ENCODE peak calls at places on chromosomes 13 and 19, in six cellular contexts. G is AG04450, T is Panc1, A is foreskin keratinocyte, D is colonic mucosa, Q is neural progenitor cell. R is an unnamed sample.

GRCh38 chr19:40603071-40603718 is 2.0 kb downstream of the LTBP4 start:
- DNase-seq in G (no peak), T (no peak), A (peak; percentile 61), D (peak; percentile 54), Q (peak; percentile 85), R (no peak)

GRCh38 chr19:21202865-21203494 is 61.1 kb downstream of the ZNF431 start:
- DNase-seq in G (no peak), T (peak; percentile 22), A (peak; percentile 31), D (no peak), Q (peak; percentile 65), R (peak; percentile 75)

GRCh38 chr13:28357846-28358496 is 137.0 kb downstream of the FLT1 start:
- DNase-seq in G (no peak), T (no peak), A (no peak), D (no peak), Q (no peak), R (no peak)

GRCh38 chr19:35959040-35959967 is 23.1 kb downstream of the LRFN3 start:
- DNase-seq in G (no peak), T (no peak), A (no peak), D (no peak), Q (peak; percentile 58), R (peak; percentile 71)

GRCh38 chr13:112972258-112972657 is 3.2 kb downstream of the MCF2L start:
- DNase-seq in G (no peak), T (no peak), A (no peak), D (no peak), Q (no peak), R (no peak)

GRCh38 chr13:43036386-43037220 is 13.2 kb downstream of the DNAJC15 start:
- DNase-seq in G (no peak), T (no peak), A (no peak), D (no peak), Q (no peak), R (no peak)

GRCh38 chr13:113297370-113297871 is 382 bp downstream of the LAMP1 start:
- DNase-seq in G (no peak), T (no peak), A (no peak), D (peak; percentile 27), Q (no peak), R (no peak)

GRCh38 chr19:18123819-18124218 is 26.2 kb downstream of the MAST3 start:
- DNase-seq in G (no peak), T (no peak), A (no peak), D (no peak), Q (no peak), R (no peak)

GRCh38 chr13:39483326-39483725 is 119.7 kb downstream of the LHFPL6 start:
- DNase-seq in G (no peak), T (no peak), A (peak; percentile 33), D (no peak), Q (no peak), R (no peak)

GRCh38 chr13:97020194-97020593 is 25.9 kb upstream of the OXGR1 start:
- DNase-seq in G (no peak), T (no peak), A (no peak), D (no peak), Q (no peak), R (no peak)

GRCh38 chr13:101475536-101475935 is 23.1 kb downstream of the ITGBL1 start:
- DNase-seq in G (no peak), T (no peak), A (no peak), D (no peak), Q (no peak), R (no peak)

GRCh38 chr13:34369925-34370324 is 552.0 kb downstream of the RFC3 start:
- DNase-seq in G (no peak), T (no peak), A (no peak), D (no peak), Q (no peak), R (no peak)

GRCh38 chr19:51458899-51459592 is 792 bp upstream of the SIGLEC8 start:
- DNase-seq in G (no peak), T (no peak), A (no peak), D (no peak), Q (no peak), R (no peak)

GRCh38 chr19:55390461-55390880 is 4.7 kb downstream of the RPL28 start:
- DNase-seq in G (no peak), T (no peak), A (no peak), D (no peak), Q (no peak), R (peak; percentile 77)

GRCh38 chr19:10118960-10119359 is 739 bp downstream of the EIF3G start:
- DNase-seq in G (no peak), T (no peak), A (no peak), D (no peak), Q (no peak), R (no peak)

GRCh38 chr13:45807520-45808099 is 43.9 kb downstream of the SIAH3 start:
- DNase-seq in G (no peak), T (peak; percentile 28), A (peak; percentile 65), D (no peak), Q (peak; percentile 62), R (peak; percentile 78)

GRCh38 chr13:54185785-54186184 is 1157.2 kb downstream of the OLFM4 start:
- DNase-seq in G (no peak), T (no peak), A (no peak), D (no peak), Q (peak; percentile 73), R (peak; percentile 80)

GRCh38 chr13:39910833-39911232 is 255.4 kb downstream of the COG6 start:
- DNase-seq in G (no peak), T (no peak), A (no peak), D (no peak), Q (no peak), R (no peak)

GRCh38 chr13:72383646-72384045 is 343.8 kb downstream of the MZT1 start:
- DNase-seq in G (no peak), T (no peak), A (no peak), D (no peak), Q (no peak), R (no peak)

GRCh38 chr13:72379581-72379980 is 347.8 kb downstream of the MZT1 start:
- DNase-seq in G (no peak), T (no peak), A (peak; percentile 23), D (no peak), Q (no peak), R (no peak)

GRCh38 chr13:72384879-72385278 is 342.6 kb downstream of the MZT1 start:
- DNase-seq in G (no peak), T (no peak), A (peak; percentile 74), D (no peak), Q (no peak), R (no peak)

GRCh38 chr13:72386138-72386684 is 341.2 kb downstream of the MZT1 start:
- DNase-seq in G (no peak), T (no peak), A (no peak), D (no peak), Q (no peak), R (no peak)

DNA sequence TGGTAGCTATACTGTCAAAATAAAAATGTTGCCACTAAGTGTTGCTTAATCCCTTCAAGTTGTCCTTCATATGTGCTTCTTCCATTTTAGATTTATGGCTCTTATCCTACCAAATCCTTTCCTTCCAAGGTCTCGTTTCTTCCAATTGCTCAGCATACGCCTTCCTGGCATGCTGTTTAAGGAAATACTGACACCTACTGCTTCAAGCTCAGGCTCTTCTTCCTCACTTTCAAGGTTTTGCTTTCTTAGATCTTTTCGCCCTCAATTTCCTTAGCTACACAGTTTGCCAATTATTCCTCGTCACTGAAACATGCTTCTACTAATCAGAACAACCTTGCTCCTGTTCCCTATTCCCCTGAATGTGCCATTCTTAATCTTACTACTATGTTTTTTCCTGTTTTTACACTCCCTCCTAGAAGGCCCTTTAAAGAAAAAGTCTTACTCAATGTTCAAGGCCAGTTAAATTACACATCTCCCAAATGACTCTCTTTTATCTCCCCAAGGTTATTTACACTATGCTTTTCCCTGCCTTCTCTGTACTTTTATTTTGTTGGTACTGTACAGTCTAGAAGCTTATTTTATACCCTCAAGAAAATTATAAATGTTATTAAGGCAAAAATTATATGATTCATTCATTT is 343.1 kb downstream of the MZT1 start:
- DNase-seq in G (no peak), T (no peak), A (peak; percentile 36), D (no peak), Q (no peak), R (no peak)
- TF ChIP-seq CTCF in G (no peak), T (no peak), A (peak; percentile 50), D (no peak), Q (peak; percentile 23), R (peak; percentile 43)

GRCh38 chr19:44752123-44752815 is 3.8 kb downstream of the BCL3 start:
- DNase-seq in G (no peak), T (no peak), A (no peak), D (no peak), Q (no peak), R (no peak)

GRCh38 chr19:44748426-44749254 is at the start of gene BCL3:
- DNase-seq in G (no peak), T (no peak), A (no peak), D (peak; percentile 83), Q (peak; percentile 53), R (peak; percentile 66)

GRCh38 chr19:44749994-44750393 is 1.5 kb downstream of the BCL3 start:
- DNase-seq in G (no peak), T (no peak), A (no peak), D (no peak), Q (no peak), R (no peak)

GRCh38 chr19:44749318-44749717 is 810 bp downstream of the BCL3 start:
- DNase-seq in G (no peak), T (no peak), A (no peak), D (no peak), Q (no peak), R (no peak)

DNA sequence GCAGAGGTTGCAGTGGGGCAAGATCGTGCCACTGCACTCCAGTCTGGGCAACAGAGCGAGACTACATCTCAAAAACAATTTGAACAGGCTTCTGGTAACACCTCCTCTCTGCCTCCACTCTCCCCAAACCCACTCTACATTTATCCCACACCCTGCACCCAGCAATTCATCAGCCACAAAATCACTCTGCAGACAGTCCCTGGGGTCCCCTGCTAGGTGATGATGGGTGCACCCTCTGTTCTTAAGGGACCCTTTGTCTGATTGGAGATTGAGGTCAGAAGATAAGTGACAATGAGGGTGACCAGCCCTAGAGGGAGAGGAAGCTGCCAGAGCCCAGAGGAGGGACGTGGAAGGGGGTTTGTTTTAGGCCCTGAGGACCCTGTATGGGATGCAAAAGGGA is 2.2 kb downstream of the BCL3 start:
- DNase-seq in G (no peak), T (no peak), A (no peak), D (no peak), Q (no peak), R (no peak)
- H3K27ac ChIP-seq in G (no peak overlapping the region), T (peak overlapping the region; percentile 64), A (no peak overlapping the region), D (peak overlapping the region; percentile 99), Q (no peak overlapping the region), R (no peak overlapping the region)

GRCh38 chr19:1054102-1055027 is 12.6 kb upstream of the ARHGAP45 start:
- DNase-seq in G (no peak), T (no peak), A (no peak), D (no peak), Q (no peak), R (no peak)

GRCh38 chr19:1058112-1058511 is 8.9 kb upstream of the ARHGAP45 start:
- DNase-seq in G (no peak), T (no peak), A (no peak), D (no peak), Q (no peak), R (no peak)

GRCh38 chr19:1055028-1055425 is 11.9 kb upstream of the ARHGAP45 start:
- DNase-seq in G (no peak), T (no peak), A (no peak), D (no peak), Q (no peak), R (no peak)

GRCh38 chr19:1055886-1056620 is 10.9 kb upstream of the ARHGAP45 start:
- DNase-seq in G (no peak), T (no peak), A (no peak), D (no peak), Q (no peak), R (no peak)

GRCh38 chr19:1057185-1057857 is 9.6 kb upstream of the ARHGAP45 start:
- DNase-seq in G (no peak), T (no peak), A (peak; percentile 80), D (no peak), Q (peak; percentile 75), R (peak; percentile 69)
- TF ChIP-seq CTCF in G (no peak), T (peak; percentile 20), A (peak; percentile 32), D (no peak), Q (no peak), R (peak; percentile 22)

GRCh38 chr19:14497347-14497921 is 1.5 kb upstream of the GIPC1 start:
- DNase-seq in G (no peak), T (no peak), A (no peak), D (peak; percentile 83), Q (no peak), R (no peak)
- H3K27ac ChIP-seq in G (no peak overlapping the region), T (peak overlapping the region; percentile 92), A (no peak overlapping the region), D (peak overlapping the region; percentile 95), Q (no peak overlapping the region), R (no peak overlapping the region)

R was measured in endodermal cell.